ENCODE peak calls at places on chromosomes 16 and 17, in nine cellular contexts. Y is glutamatergic neuron; M is transverse colon; N is cardiac muscle cell; O is CD8-positive, alpha-beta T cell; S is esophagus squamous epithelium; C is Peyer's patch; I is fibroblast of villous mesenchyme; L is thoracic aorta. Z is an unnamed sample.

GRCh38 chr17:20008242-20009051 is 712 bp upstream of the SPECC1 start:
- DNase-seq in Y (peak; percentile 37), M (peak; percentile 28), N (peak; percentile 26), O (no peak), S (no peak), C (peak; percentile 53), I (no peak), L (no peak), Z (peak; percentile 54)

GRCh38 chr16:70715860-70716357 is 30.1 kb upstream of the MTSS2 start:
- DNase-seq in Y (no peak), M (no peak), N (no peak), O (no peak), S (no peak), C (no peak), I (peak; percentile 77), L (no peak), Z (no peak)

GRCh38 chr17:36940313-36941264 is 3.3 kb downstream of the LHX1 start:
- DNase-seq in Y (peak; percentile 35), M (no peak), N (no peak), O (no peak), S (no peak), C (no peak), I (no peak), L (no peak), Z (peak; percentile 55)

GRCh38 chr17:75872434-75873351 is 5.7 kb downstream of the TRIM47 start:
- DNase-seq in Y (no peak), M (peak; percentile 78), N (peak; percentile 77), O (peak; percentile 57), S (no peak), C (peak; percentile 84), I (peak; percentile 84), L (no peak), Z (no peak)

GRCh38 chr17:8922451-8922850 is 43.1 kb downstream of the PIK3R5 start:
- DNase-seq in Y (no peak), M (no peak), N (no peak), O (no peak), S (no peak), C (no peak), I (peak; percentile 87), L (no peak), Z (no peak)

GRCh38 chr16:50267151-50267631 is 840 bp downstream of the ADCY7 start:
- DNase-seq in Y (peak; percentile 63), M (no peak), N (no peak), O (no peak), S (no peak), C (peak; percentile 46), I (no peak), L (no peak), Z (no peak)

GRCh38 chr16:74577882-74578366 is 29.0 kb downstream of the GLG1 start:
- DNase-seq in Y (no peak), M (no peak), N (no peak), O (no peak), S (no peak), C (no peak), I (peak; percentile 55), L (no peak), Z (no peak)

GRCh38 chr16:28320741-28321140 is 28.4 kb downstream of the SBK1 start:
- DNase-seq in Y (no peak), M (no peak), N (no peak), O (no peak), S (no peak), C (no peak), I (no peak), L (no peak), Z (no peak)

GRCh38 chr17:7992516-7992915 is 9.9 kb upstream of the GUCY2D start:
- DNase-seq in Y (no peak), M (no peak), N (no peak), O (no peak), S (no peak), C (no peak), I (no peak), L (no peak), Z (no peak)

GRCh38 chr17:59465949-59466307 is 99.5 kb upstream of the DHX40 start:
- DNase-seq in Y (no peak), M (no peak), N (no peak), O (no peak), S (no peak), C (no peak), I (no peak), L (no peak), Z (no peak)

GRCh38 chr17:9003355-9004131 is 17.8 kb upstream of the NTN1 start:
- DNase-seq in Y (peak; percentile 63), M (no peak), N (no peak), O (no peak), S (no peak), C (no peak), I (no peak), L (no peak), Z (peak; percentile 95)

GRCh38 chr17:79281803-79282202 is 207.2 kb downstream of the ENGASE start:
- DNase-seq in Y (no peak), M (no peak), N (no peak), O (no peak), S (no peak), C (no peak), I (no peak), L (no peak), Z (no peak)

GRCh38 chr16:70714526-70715112 is 28.8 kb upstream of the MTSS2 start:
- DNase-seq in Y (no peak), M (no peak), N (no peak), O (no peak), S (no peak), C (no peak), I (no peak), L (no peak), Z (no peak)

GRCh38 chr16:69494993-69495392 is 70.6 kb downstream of the CYB5B start:
- DNase-seq in Y (no peak), M (peak; percentile 31), N (peak; percentile 2), O (peak; percentile 14), S (no peak), C (no peak), I (peak; percentile 32), L (no peak), Z (peak; percentile 57)

GRCh38 chr17:1998426-1998784 is 26.7 kb downstream of the RTN4RL1 start:
- DNase-seq in Y (peak; percentile 48), M (peak; percentile 38), N (no peak), O (no peak), S (no peak), C (no peak), I (no peak), L (no peak), Z (peak; percentile 51)

GRCh38 chr16:64933890-64934289 is 188.0 kb downstream of the CDH11 start:
- DNase-seq in Y (peak; percentile 51), M (no peak), N (no peak), O (no peak), S (no peak), C (no peak), I (no peak), L (no peak), Z (peak; percentile 7)

GRCh38 chr17:79529661-79530081 is 81.2 kb downstream of the RBFOX3 start:
- DNase-seq in Y (peak; percentile 15), M (no peak), N (no peak), O (no peak), S (no peak), C (no peak), I (no peak), L (no peak), Z (no peak)

GRCh38 chr17:6045621-6046357 is 24.4 kb upstream of the WSCD1 start:
- DNase-seq in Y (no peak), M (no peak), N (no peak), O (no peak), S (no peak), C (no peak), I (no peak), L (no peak), Z (no peak)
- TF ChIP-seq CTCF in Y (no peak), M (no peak), N (no peak), O (no peak), S (no peak), C (no peak), I (peak; percentile 23), L (no peak), Z (peak; percentile 33)

DNA sequence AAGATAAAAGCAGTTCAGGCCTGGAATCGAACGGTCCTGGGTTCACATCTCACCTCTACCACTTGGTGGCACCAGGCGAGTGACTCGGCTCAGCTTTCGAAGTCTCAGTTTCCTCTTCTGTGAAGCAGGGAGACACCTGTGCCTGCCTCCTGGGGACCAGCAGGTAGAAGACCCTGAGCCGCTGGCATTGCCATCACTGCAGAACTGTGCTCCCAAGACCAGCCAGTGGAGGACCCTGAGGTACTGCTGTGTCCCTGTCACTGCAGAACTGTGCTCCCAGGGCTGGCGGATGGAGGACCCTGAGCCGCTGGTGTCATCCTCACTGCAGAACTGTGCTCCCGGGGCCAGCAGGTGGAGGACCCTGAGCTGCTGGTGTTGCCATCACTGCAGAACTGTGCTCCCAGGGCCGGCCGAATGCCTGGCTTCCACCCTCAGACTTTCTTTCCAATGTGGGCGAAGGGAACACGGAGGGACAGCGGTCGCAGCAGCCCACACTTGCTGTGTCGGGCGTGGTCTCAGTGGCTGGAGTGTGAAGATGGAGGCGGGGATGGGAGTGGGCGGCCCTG is 8.7 kb upstream of the SLC7A5 start:
- DNase-seq in Y (no peak), M (no peak), N (no peak), O (no peak), S (no peak), C (no peak), I (no peak), L (no peak), Z (no peak)
- TF ChIP-seq CTCF in Y (no peak), M (no peak), N (peak; percentile 6), O (no peak), S (no peak), C (peak; percentile 35), I (no peak), L (no peak), Z (peak; percentile 34)

GRCh38 chr17:63950940-63951907 is 19.1 kb upstream of the CD79B start:
- DNase-seq in Y (no peak), M (peak; percentile 75), N (peak; percentile 46), O (no peak), S (no peak), C (peak; percentile 89), I (no peak), L (no peak), Z (no peak)
- TF ChIP-seq CTCF in Y (no peak), M (peak; percentile 51), N (peak; percentile 20), O (no peak), S (peak; percentile 21), C (peak; percentile 54), I (peak; percentile 20), L (no peak), Z (peak; percentile 41)

GRCh38 chr16:9094008-9094846 is 2.8 kb downstream of the HAPSTR1 start:
- DNase-seq in Y (no peak), M (no peak), N (no peak), O (no peak), S (no peak), C (no peak), I (no peak), L (no peak), Z (no peak)

GRCh38 chr16:9090960-9091866 is at the start of gene HAPSTR1:
- DNase-seq in Y (peak; percentile 99), M (peak; percentile 100), N (peak; percentile 100), O (peak; percentile 98), S (peak; percentile 99), C (peak; percentile 100), I (peak; percentile 100), L (peak; percentile 100), Z (peak; percentile 100)

GRCh38 chr16:9092963-9093477 is 1.6 kb downstream of the HAPSTR1 start:
- DNase-seq in Y (peak; percentile 61), M (peak; percentile 42), N (peak; percentile 63), O (peak; percentile 15), S (no peak), C (peak; percentile 58), I (peak; percentile 18), L (no peak), Z (peak; percentile 54)

GRCh38 chr16:9091867-9092281 is 430 bp downstream of the HAPSTR1 start:
- DNase-seq in Y (no peak), M (peak; percentile 47), N (peak; percentile 22), O (peak; percentile 21), S (no peak), C (peak; percentile 69), I (peak; percentile 15), L (no peak), Z (no peak)

GRCh38 chr16:9092282-9092962 is 978 bp downstream of the HAPSTR1 start:
- DNase-seq in Y (peak; percentile 41), M (peak; percentile 49), N (peak; percentile 57), O (peak; percentile 45), S (no peak), C (peak; percentile 72), I (peak; percentile 25), L (no peak), Z (peak; percentile 66)
- TF ChIP-seq CTCF in Y (no peak), M (no peak), N (peak; percentile 5), O (no peak), S (no peak), C (no peak), I (no peak), L (no peak), Z (peak; percentile 29)

Z was measured in neural progenitor cell.